ENCODE peak calls at places on chromosomes 11 and 22, in four cellular contexts. M is NCI-H1436 treated with DMSO at 0.1 percent for 48 hours; V is stimulated activated naive CD8-positive, alpha-beta T cell treated with anti-CD3 and anti-CD28 coated beads, Interleukin-15, Interleukin-2, amounts not matched to agents 100 U/mL and 50 U/mL, for 24 hours; I is T-helper 2 cell. L is an unnamed sample.

GRCh38 chr11:73760066-73760679 is 701 bp downstream of the RAB6A start:
- DNase-seq in M (no peak), V (peak; percentile 32), I (no peak), L (peak; percentile 1)

GRCh38 chr11:21474529-21474928 is 718.4 kb upstream of the ANO5 start:
- DNase-seq in M (no peak), V (no peak), I (no peak), L (no peak)

GRCh38 chr11:19747634-19748280 is 35.1 kb downstream of the NAV2 start:
- DNase-seq in M (no peak), V (no peak), I (no peak), L (no peak)

GRCh38 chr11:12430351-12430750 is 53.0 kb downstream of the PARVA start:
- DNase-seq in M (no peak), V (no peak), I (no peak), L (no peak)

GRCh38 chr22:19039796-19040580 is 82.2 kb downstream of the DGCR2 start:
- DNase-seq in M (no peak), V (no peak), I (no peak), L (no peak)

GRCh38 chr11:69368119-69368880 is 74.3 kb downstream of the MYEOV start:
- DNase-seq in M (no peak), V (peak; percentile 1), I (no peak), L (no peak)

GRCh38 chr11:132576706-132577105 is 955.6 kb downstream of the OPCML start:
- DNase-seq in M (no peak), V (no peak), I (no peak), L (no peak)

GRCh38 chr11:88288560-88288959 is 49.0 kb downstream of the CTSC start:
- DNase-seq in M (no peak), V (no peak), I (no peak), L (no peak)

GRCh38 chr11:15976433-15977045 is 379.8 kb downstream of the SOX6 start:
- DNase-seq in M (no peak), V (no peak), I (no peak), L (no peak)

GRCh38 chr22:27531782-27532530 is 269.6 kb downstream of the MN1 start:
- DNase-seq in M (no peak), V (no peak), I (no peak), L (no peak)

GRCh38 chr11:26231252-26231661 is 100.7 kb upstream of the ANO3 start:
- DNase-seq in M (no peak), V (no peak), I (no peak), L (no peak)

GRCh38 chr11:2521081-2521480 is 76.3 kb downstream of the KCNQ1 start:
- DNase-seq in M (no peak), V (no peak), I (peak; percentile 5), L (no peak)

GRCh38 chr22:36727110-36727509 is 23.6 kb upstream of the CACNG2 start:
- DNase-seq in M (no peak), V (no peak), I (no peak), L (no peak)

GRCh38 chr11:116879789-116880402 is 42.5 kb upstream of the APOA1 start:
- DNase-seq in M (peak; percentile 8), V (no peak), I (no peak), L (no peak)